ENCODE peak calls at places on chromosomes 13 and 19, in four cellular contexts. G is foreskin fibroblast, M is anterior cingulate cortex, Z is NCI-H1436 treated with DMSO at 0.1 percent for 48 hours. K is an unnamed sample.

GRCh38 chr13:63351533-63351932 is 1935.9 kb upstream of the PCDH20 start:
- DNase-seq in G (peak), M (no peak), Z (no peak), K (no peak)

GRCh38 chr13:30376426-30377311 is 45.6 kb upstream of the UBE2L5 start:
- DNase-seq in Z (peak), G (no peak), M (no peak), K (no peak)

GRCh38 chr19:20607943-20608342 is 42.4 kb upstream of the ZNF737 start:
- DNase-seq in M (no peak), Z (no peak), G (no peak), K (no peak)

GRCh38 chr13:76856141-76856571 is 30.0 kb downstream of the KCTD12 start:
- DNase-seq in M (no peak), G (peak), Z (no peak), K (peak)

GRCh38 chr19:53365134-53365898 is at the start of gene ZNF525:
- DNase-seq in Z (peak), G (peak), M (peak), K (peak)

GRCh38 chr19:56959211-56959610 is 118.7 kb upstream of the PEG3 start:
- DNase-seq in M (no peak), G (no peak), Z (no peak), K (no peak)

GRCh38 chr13:111319998-111320911 is at the start of gene TEX29:
- DNase-seq in M (no peak), Z (no peak), G (no peak), K (no peak)

GRCh38 chr19:6065685-6066365 is 44.5 kb downstream of the RFX2 start:
- DNase-seq in M (no peak), Z (peak), G (no peak), K (no peak)

GRCh38 chr13:50123862-50124535 is 108.8 kb downstream of the KCNRG start:
- DNase-seq in Z (peak), M (peak), G (peak), K (peak)

GRCh38 chr19:48400018-48400742 is 6.7 kb downstream of the GRIN2D start:
- DNase-seq in Z (no peak), M (no peak), G (peak), K (peak)

GRCh38 chr13:33610471-33611015 is 207.4 kb upstream of the RFC3 start:
- DNase-seq in M (peak), G (no peak), Z (no peak), K (no peak)

GRCh38 chr19:2923510-2923909 is 21.3 kb downstream of the ZNF77 start:
- DNase-seq in G (peak), Z (no peak), M (no peak), K (no peak)

GRCh38 chr19:1154731-1155351 is 19.2 kb downstream of the SBNO2 start:
- DNase-seq in G (peak), M (no peak), Z (no peak), K (peak)

GRCh38 chr19:2261438-2262172 is 5.4 kb upstream of the JSRP1 start:
- DNase-seq in G (no peak), M (no peak), Z (no peak), K (no peak)

GRCh38 chr13:64551755-64552154 is 2678.4 kb downstream of the PCDH9 start:
- DNase-seq in Z (no peak), M (no peak), G (peak), K (peak)

GRCh38 chr19:7197169-7197759 is 97.0 kb downstream of the INSR start:
- DNase-seq in Z (peak), G (peak), M (peak), K (peak)

GRCh38 chr19:47419037-47419783 is at the start of gene MEIS3:
- DNase-seq in M (no peak), G (no peak), Z (no peak), K (no peak)

GRCh38 chr13:33677215-33677614 is 140.7 kb upstream of the RFC3 start:
- DNase-seq in Z (no peak), M (no peak), G (no peak), K (no peak)

GRCh38 chr19:1522838-1523237 is 1.0 kb upstream of the PLK5 start:
- DNase-seq in M (no peak), G (no peak), Z (no peak), K (no peak)

GRCh38 chr19:34041922-34042521 is 130.3 kb upstream of the LSM14A start:
- DNase-seq in M (peak), G (peak), Z (no peak), K (peak)

GRCh38 chr13:114025432-114026127 is 51.7 kb upstream of the C13orf46 start:
- DNase-seq in M (no peak), Z (no peak), G (peak), K (peak)

GRCh38 chr19:51460164-51460992 is 2.1 kb upstream of the SIGLEC8 start:
- DNase-seq in G (no peak), Z (no peak), M (no peak), K (no peak)

GRCh38 chr19:45613926-45614725 is 12.1 kb upstream of the GPR4 start:
- DNase-seq in G (peak), M (no peak), Z (no peak), K (peak)

GRCh38 chr13:86051134-86052103 is 252.2 kb upstream of the SLITRK6 start:
- DNase-seq in Z (peak), M (no peak), G (no peak), K (no peak)

GRCh38 chr13:99982021-99982740 is 597 bp downstream of the ZIC2 start:
- DNase-seq in G (no peak), Z (no peak), M (no peak), K (no peak)

GRCh38 chr13:99197257-99197651 is 3.4 kb upstream of the UBAC2 start:
- DNase-seq in Z (no peak), G (no peak), M (no peak), K (no peak)

GRCh38 chr19:5321851-5322681 is 18.5 kb downstream of the PTPRS start:
- DNase-seq in Z (no peak), M (no peak), G (no peak), K (no peak)

GRCh38 chr13:44169018-44169909 is 204.4 kb upstream of the SERP2 start:
- DNase-seq in G (no peak), Z (no peak), M (no peak), K (no peak)

GRCh38 chr13:43444085-43444484 is 342.7 kb downstream of the ENOX1 start:
- DNase-seq in M (no peak), G (no peak), Z (no peak), K (no peak)

GRCh38 chr13:33743438-33744368 is 74.2 kb upstream of the RFC3 start:
- DNase-seq in Z (no peak), M (no peak), G (no peak), K (no peak)

GRCh38 chr19:6471076-6471475 is 7.0 kb downstream of the CRB3 start:
- DNase-seq in G (no peak), M (no peak), Z (no peak), K (no peak)

GRCh38 chr13:30504081-30504480 is 38.3 kb upstream of the HMGB1 start:
- DNase-seq in M (no peak), Z (no peak), G (peak), K (peak)

GRCh38 chr19:11435833-11436313 is 438 bp downstream of the PRKCSH start:
- DNase-seq in M (no peak), G (peak), Z (no peak), K (no peak)

GRCh38 chr13:58587183-58587582 is 955.6 kb downstream of the PCDH17 start:
- DNase-seq in G (no peak), Z (no peak), M (no peak), K (no peak)

GRCh38 chr19:52786078-52786463 is 520 bp downstream of the ZNF600 start:
- DNase-seq in M (no peak), G (no peak), Z (no peak), K (no peak)

GRCh38 chr13:91248249-91248648 is 99.2 kb upstream of the MIR17HG start:
- DNase-seq in Z (no peak), G (no peak), M (no peak), K (no peak)